ENCODE peak calls at places on chromosomes 1 and 21, in four cellular contexts. One of them, this sample, is unnamed.

GRCh38 chr1:214552174-214552608 is 789 bp upstream of the PTPN14 start:
- DNase-seq in H1: peak; percentile 75
- DNase-seq in GM12878: no peak
- DNase-seq in K562: no peak
- DNase-seq in this sample: peak; percentile 71

GRCh38 chr1:111481387-111482221 is 7.8 kb downstream of the C1orf162 start:
- DNase-seq in H1: peak; percentile 43
- DNase-seq in K562: peak; percentile 70
- DNase-seq in GM12878: peak; percentile 48
- DNase-seq in this sample: peak; percentile 42

GRCh38 chr1:232172556-232172955 is 457.4 kb downstream of the SIPA1L2 start:
- DNase-seq in GM12878: no peak
- DNase-seq in H1: no peak
- DNase-seq in K562: no peak
- DNase-seq in this sample: no peak

GRCh38 chr1:53369034-53369750 is 41.3 kb upstream of the LRP8 start:
- DNase-seq in GM12878: no peak
- DNase-seq in H1: no peak
- DNase-seq in K562: no peak
- DNase-seq in this sample: no peak

GRCh38 chr1:9207086-9207485 is 27.5 kb upstream of the H6PD start:
- DNase-seq in H1: no peak
- DNase-seq in K562: no peak
- DNase-seq in GM12878: no peak
- DNase-seq in this sample: no peak

GRCh38 chr1:183630748-183631147 is 4.8 kb downstream of the ARPC5 start:
- DNase-seq in H1: no peak
- DNase-seq in K562: no peak
- DNase-seq in GM12878: no peak
- DNase-seq in this sample: no peak

GRCh38 chr1:33272509-33272908 is 16.2 kb downstream of the ZNF362 start:
- DNase-seq in K562: no peak
- DNase-seq in H1: no peak
- DNase-seq in GM12878: no peak
- DNase-seq in this sample: no peak

GRCh38 chr1:178311164-178311563 is 185.6 kb downstream of the CLEC20A start:
- DNase-seq in H1: no peak
- DNase-seq in GM12878: no peak
- DNase-seq in K562: no peak
- DNase-seq in this sample: no peak

GRCh38 chr1:111592389-111593361 is 26.9 kb upstream of the RAP1A start:
- DNase-seq in K562: peak; percentile 80
- DNase-seq in H1: no peak
- DNase-seq in GM12878: peak; percentile 98
- DNase-seq in this sample: peak; percentile 49

GRCh38 chr1:220761688-220762427 is 13.7 kb downstream of the MTARC2 start:
- DNase-seq in H1: no peak
- DNase-seq in K562: no peak
- DNase-seq in GM12878: no peak
- DNase-seq in this sample: no peak

GRCh38 chr21:35106246-35106835 is 57.2 kb upstream of the RUNX1 start:
- DNase-seq in GM12878: no peak
- DNase-seq in K562: peak; percentile 80
- DNase-seq in H1: no peak
- DNase-seq in this sample: no peak

GRCh38 chr1:183103577-183103976 is 80.4 kb downstream of the LAMC1 start:
- DNase-seq in K562: no peak
- DNase-seq in GM12878: no peak
- DNase-seq in H1: no peak
- DNase-seq in this sample: no peak

GRCh38 chr1:38586993-38587646 is 272.5 kb downstream of the RRAGC start:
- DNase-seq in H1: peak; percentile 46
- DNase-seq in K562: peak; percentile 88
- DNase-seq in GM12878: peak; percentile 17
- DNase-seq in this sample: peak; percentile 24

GRCh38 chr1:65255088-65256050 is 54.0 kb upstream of the DNAJC6 start:
- DNase-seq in H1: no peak
- DNase-seq in GM12878: no peak
- DNase-seq in K562: peak; percentile 43
- DNase-seq in this sample: no peak
- TF ChIP-seq EGR1 in H1: no peak
- TF ChIP-seq EGR1 in GM12878: no peak
- TF ChIP-seq EGR1 in K562: no peak
- TF ChIP-seq EGR1 in this sample: no peak

DNA sequence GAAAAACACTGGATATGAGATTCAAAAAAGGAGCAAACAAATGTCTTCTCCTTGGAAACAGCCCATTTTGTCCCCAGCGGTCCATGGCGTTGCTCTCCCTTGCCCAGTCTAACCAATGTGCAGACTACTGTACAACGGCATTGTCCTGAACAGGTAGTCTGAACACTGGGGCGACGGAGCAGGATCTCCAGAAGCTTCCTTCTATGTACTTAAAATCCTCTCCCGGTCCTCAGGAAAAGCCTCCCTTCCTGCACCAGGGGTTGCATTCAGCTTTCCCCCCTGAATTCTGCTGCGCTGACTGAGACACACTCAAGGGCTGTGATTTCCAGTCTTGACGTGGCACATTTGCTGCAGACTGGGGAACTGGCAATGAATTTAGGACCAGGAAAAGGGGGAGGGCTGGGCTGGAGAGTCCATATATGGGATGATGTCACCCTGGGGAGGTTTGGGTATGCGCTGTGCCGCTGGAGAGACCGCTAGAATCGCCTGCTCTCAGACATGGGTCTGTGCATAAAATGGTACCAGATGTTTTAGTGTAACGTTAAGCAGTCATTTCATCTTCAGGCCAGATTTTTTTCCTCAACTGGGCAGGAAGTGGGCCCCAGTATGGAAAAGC is 275.9 kb upstream of the C1orf105 start:
- DNase-seq in GM12878: no peak
- DNase-seq in H1: no peak
- DNase-seq in K562: no peak
- DNase-seq in this sample: no peak
- TF ChIP-seq EGR1 in GM12878: no peak
- TF ChIP-seq EGR1 in H1: no peak
- TF ChIP-seq EGR1 in K562: no peak
- TF ChIP-seq EGR1 in this sample: no peak

GRCh38 chr1:36572906-36573305 is 90.2 kb upstream of the CSF3R start:
- DNase-seq in GM12878: no peak
- DNase-seq in H1: no peak
- DNase-seq in K562: no peak
- DNase-seq in this sample: no peak
- TF ChIP-seq EGR1 in GM12878: no peak
- TF ChIP-seq EGR1 in H1: no peak
- TF ChIP-seq EGR1 in K562: no peak
- TF ChIP-seq EGR1 in this sample: no peak

DNA sequence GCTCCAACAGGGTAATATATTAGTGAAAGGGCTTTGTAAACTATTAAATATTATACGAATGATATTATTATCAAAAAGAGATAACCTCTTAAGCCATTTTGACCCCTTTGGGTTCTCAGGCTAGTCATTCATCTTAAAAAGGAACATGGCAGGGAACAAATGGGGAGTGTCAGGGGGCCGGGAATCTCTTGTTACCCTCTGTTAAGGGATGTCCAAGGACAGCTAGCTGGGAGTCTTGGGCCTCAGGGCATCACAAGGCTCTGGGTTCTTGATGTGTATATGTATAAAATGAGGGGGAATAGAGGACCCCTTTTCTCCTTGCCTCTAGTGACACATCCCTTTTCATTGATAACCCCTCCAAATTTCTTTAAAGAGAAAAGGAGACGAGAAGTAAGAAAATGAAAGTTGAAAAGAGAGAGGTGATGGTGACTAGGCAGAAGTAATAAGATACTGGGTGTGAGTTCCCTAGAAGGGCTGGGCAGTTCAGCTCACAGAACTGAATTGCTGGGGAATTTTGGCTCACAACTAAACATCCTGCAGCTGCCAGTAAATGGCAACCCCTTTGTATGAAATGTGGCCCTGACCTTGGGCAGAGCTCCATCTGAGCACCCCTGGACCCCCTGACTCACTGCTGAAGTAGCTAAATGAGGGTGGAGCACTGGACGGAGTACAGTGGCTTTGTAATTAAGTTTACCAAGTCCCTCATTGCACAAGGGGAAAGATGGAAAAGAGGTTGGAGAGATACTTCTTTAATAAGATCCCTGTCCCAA is 20.0 kb upstream of the ZNF326 start:
- DNase-seq in GM12878: no peak
- DNase-seq in H1: no peak
- DNase-seq in K562: no peak
- DNase-seq in this sample: no peak
- TF ChIP-seq EGR1 in GM12878: no peak
- TF ChIP-seq EGR1 in H1: no peak
- TF ChIP-seq EGR1 in K562: no peak
- TF ChIP-seq EGR1 in this sample: no peak

DNA sequence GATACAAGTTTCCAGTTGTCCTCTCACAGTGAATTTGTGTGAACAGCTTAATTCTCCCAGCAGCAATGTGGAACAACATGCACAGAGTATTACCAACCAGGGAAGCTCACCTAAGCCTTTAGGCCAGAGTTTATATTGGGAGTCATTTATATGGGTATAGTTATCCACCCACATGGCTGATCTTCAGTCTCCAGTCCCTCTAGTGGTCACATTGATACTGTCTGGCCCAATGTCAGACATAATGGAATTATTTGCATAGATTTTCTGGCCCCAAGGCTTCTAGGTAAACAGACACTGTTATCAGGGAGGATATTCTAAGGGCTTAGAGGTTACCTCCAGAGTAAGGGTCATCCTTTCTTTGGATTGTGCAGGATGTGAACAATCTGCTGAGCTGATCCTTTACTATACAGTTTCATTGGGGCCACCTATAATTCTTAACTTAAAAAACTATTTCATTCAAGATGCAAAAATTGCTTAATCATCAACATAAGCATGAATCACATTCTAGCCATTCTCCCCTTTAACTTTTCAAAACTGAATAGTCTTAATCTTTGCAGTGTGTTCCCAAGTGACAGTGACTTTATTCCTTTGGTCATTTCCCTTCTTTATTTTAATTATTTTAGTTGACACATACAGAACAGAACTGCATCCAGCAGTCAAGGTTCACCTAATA is 210.9 kb downstream of the LTN1 start:
- DNase-seq in GM12878: no peak
- DNase-seq in K562: peak; percentile 22
- DNase-seq in H1: no peak
- DNase-seq in this sample: peak; percentile 6
- TF ChIP-seq EGR1 in GM12878: no peak
- TF ChIP-seq EGR1 in K562: no peak
- TF ChIP-seq EGR1 in H1: no peak
- TF ChIP-seq EGR1 in this sample: no peak

GRCh38 chr1:246708166-246708565 is 16.0 kb upstream of the SCCPDH start:
- DNase-seq in K562: no peak
- DNase-seq in GM12878: no peak
- DNase-seq in H1: no peak
- DNase-seq in this sample: no peak

GRCh38 chr1:246705368-246705767 is 18.8 kb upstream of the SCCPDH start:
- DNase-seq in GM12878: no peak
- DNase-seq in H1: no peak
- DNase-seq in K562: no peak
- DNase-seq in this sample: no peak

GRCh38 chr1:246711548-246712003 is 12.6 kb upstream of the SCCPDH start:
- DNase-seq in GM12878: no peak
- DNase-seq in K562: no peak
- DNase-seq in H1: no peak
- DNase-seq in this sample: no peak

GRCh38 chr1:246709196-246709595 is 15.0 kb upstream of the SCCPDH start:
- DNase-seq in GM12878: no peak
- DNase-seq in K562: no peak
- DNase-seq in H1: no peak
- DNase-seq in this sample: no peak

DNA sequence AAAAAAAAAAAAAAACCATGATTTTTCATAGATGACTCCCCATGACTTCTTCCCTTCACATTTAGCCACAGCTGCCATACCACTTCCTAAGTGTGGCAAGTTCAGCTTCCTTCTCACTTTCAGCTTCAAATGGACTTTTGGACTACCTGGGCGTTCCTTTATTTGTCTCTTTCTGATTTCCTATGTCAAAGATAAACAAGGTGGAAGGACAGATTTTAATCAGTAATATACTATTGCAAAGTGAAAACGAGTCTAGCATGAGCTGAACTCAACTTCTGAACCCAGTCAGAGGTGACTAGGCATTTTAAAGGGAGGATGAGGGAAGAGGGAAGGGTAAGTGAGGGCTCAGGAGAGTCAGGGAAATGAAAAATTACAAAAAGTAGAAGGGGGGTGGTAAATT is 14.4 kb upstream of the SCCPDH start:
- DNase-seq in GM12878: no peak
- DNase-seq in H1: no peak
- DNase-seq in K562: no peak
- DNase-seq in this sample: no peak
- TF ChIP-seq EGR1 in GM12878: no peak
- TF ChIP-seq EGR1 in H1: no peak
- TF ChIP-seq EGR1 in K562: no peak
- TF ChIP-seq EGR1 in this sample: no peak

GRCh38 chr1:40622051-40622450 is 43.4 kb downstream of the RIMS3 start:
- DNase-seq in GM12878: no peak
- DNase-seq in H1: no peak
- DNase-seq in K562: no peak
- DNase-seq in this sample: no peak

GRCh38 chr1:40625476-40626382 is 39.8 kb downstream of the RIMS3 start:
- DNase-seq in K562: no peak
- DNase-seq in GM12878: no peak
- DNase-seq in H1: no peak
- DNase-seq in this sample: no peak

GRCh38 chr1:40625076-40625475 is 40.4 kb downstream of the RIMS3 start:
- DNase-seq in K562: no peak
- DNase-seq in H1: no peak
- DNase-seq in GM12878: no peak
- DNase-seq in this sample: no peak

GRCh38 chr1:40620586-40620985 is 44.9 kb downstream of the RIMS3 start:
- DNase-seq in H1: no peak
- DNase-seq in GM12878: no peak
- DNase-seq in K562: no peak
- DNase-seq in this sample: no peak

DNA sequence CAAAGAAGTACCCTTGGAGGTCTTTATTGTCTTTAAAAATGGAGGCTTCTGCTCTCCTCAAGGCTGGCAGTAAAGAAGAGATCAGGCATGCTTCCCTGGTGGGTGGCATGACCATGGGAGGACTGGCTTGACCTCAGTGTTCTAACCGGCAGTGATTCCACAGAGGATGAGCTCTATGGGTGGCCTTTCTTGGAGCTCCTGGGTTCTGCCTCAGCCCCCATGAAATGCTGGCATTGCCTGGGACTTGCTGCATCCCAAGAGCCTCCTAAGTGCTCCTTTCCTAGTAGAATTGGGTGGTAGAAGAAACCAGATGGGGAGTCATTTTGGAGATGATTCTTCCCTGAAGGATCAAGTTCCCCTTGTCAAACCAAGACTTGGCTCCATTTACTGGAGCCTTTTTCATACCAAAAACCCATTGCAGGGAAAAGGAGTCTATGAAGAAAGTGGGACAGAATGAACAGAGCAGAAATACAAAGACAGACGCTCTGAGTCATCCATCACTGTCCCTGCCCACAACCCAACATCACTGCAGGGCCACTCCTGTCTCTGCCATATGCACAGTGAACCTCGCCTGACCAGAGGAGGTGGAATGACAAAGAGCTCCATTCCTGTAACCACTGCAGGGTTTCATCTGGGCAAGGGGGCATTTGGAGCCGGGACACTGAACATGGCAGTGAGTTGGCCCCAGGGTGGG is 42.4 kb downstream of the RIMS3 start:
- DNase-seq in H1: no peak
- DNase-seq in K562: no peak
- DNase-seq in GM12878: no peak
- DNase-seq in this sample: no peak
- TF ChIP-seq EGR1 in H1: no peak
- TF ChIP-seq EGR1 in K562: no peak
- TF ChIP-seq EGR1 in GM12878: no peak
- TF ChIP-seq EGR1 in this sample: no peak

GRCh38 chr1:24888061-24888970 is 41.8 kb downstream of the RUNX3 start:
- DNase-seq in H1: no peak
- DNase-seq in GM12878: no peak
- DNase-seq in K562: peak; percentile 4
- DNase-seq in this sample: no peak
- TF ChIP-seq EGR1 in H1: no peak
- TF ChIP-seq EGR1 in GM12878: no peak
- TF ChIP-seq EGR1 in K562: no peak
- TF ChIP-seq EGR1 in this sample: no peak

This sample was measured in HCT116.